ENCODE peak calls at places on chromosomes 16 and 17, in ten cellular contexts. One of them, this sample, is unnamed.

GRCh38 chr17:52170963-52171572 is 12.6 kb upstream of the CA10 start:
- DNase-seq in kidney epithelial cell: no peak
- DNase-seq in pancreas: peak
- DNase-seq in WERI-Rb-1: peak
- DNase-seq in cardiac muscle cell: peak
- DNase-seq in BE2C: peak
- DNase-seq in AG09309: no peak
- DNase-seq in skeletal muscle cell: no peak
- DNase-seq in fibroblast of lung: no peak
- DNase-seq in endothelial cell of umbilical vein: no peak
- DNase-seq in this sample: no peak

GRCh38 chr16:31476305-31477219 is 4.6 kb downstream of the TGFB1I1 start:
- DNase-seq in kidney epithelial cell: no peak
- DNase-seq in pancreas: peak
- DNase-seq in WERI-Rb-1: no peak
- DNase-seq in cardiac muscle cell: no peak
- DNase-seq in BE2C: no peak
- DNase-seq in AG09309: no peak
- DNase-seq in skeletal muscle cell: no peak
- DNase-seq in fibroblast of lung: no peak
- DNase-seq in endothelial cell of umbilical vein: no peak
- DNase-seq in this sample: peak

GRCh38 chr17:34683390-34683789 is 104.0 kb downstream of the TMEM132E start:
- DNase-seq in kidney epithelial cell: no peak
- DNase-seq in pancreas: no peak
- DNase-seq in WERI-Rb-1: no peak
- DNase-seq in cardiac muscle cell: no peak
- DNase-seq in BE2C: no peak
- DNase-seq in AG09309: no peak
- DNase-seq in skeletal muscle cell: no peak
- DNase-seq in fibroblast of lung: no peak
- DNase-seq in endothelial cell of umbilical vein: no peak
- DNase-seq in this sample: no peak

GRCh38 chr16:85491798-85492616 is 121.1 kb upstream of the GSE1 start:
- DNase-seq in kidney epithelial cell: no peak
- DNase-seq in pancreas: peak
- DNase-seq in WERI-Rb-1: no peak
- DNase-seq in cardiac muscle cell: no peak
- DNase-seq in BE2C: no peak
- DNase-seq in AG09309: no peak
- DNase-seq in skeletal muscle cell: no peak
- DNase-seq in fibroblast of lung: peak
- DNase-seq in endothelial cell of umbilical vein: no peak
- DNase-seq in this sample: no peak

GRCh38 chr17:41595585-41595984 is 8.9 kb upstream of the KRT14 start:
- DNase-seq in kidney epithelial cell: no peak
- DNase-seq in pancreas: no peak
- DNase-seq in WERI-Rb-1: no peak
- DNase-seq in cardiac muscle cell: no peak
- DNase-seq in BE2C: no peak
- DNase-seq in AG09309: no peak
- DNase-seq in skeletal muscle cell: no peak
- DNase-seq in fibroblast of lung: no peak
- DNase-seq in endothelial cell of umbilical vein: no peak
- DNase-seq in this sample: no peak

GRCh38 chr17:79485991-79486390 is 124.9 kb downstream of the RBFOX3 start:
- DNase-seq in kidney epithelial cell: no peak
- DNase-seq in pancreas: no peak
- DNase-seq in WERI-Rb-1: no peak
- DNase-seq in cardiac muscle cell: no peak
- DNase-seq in BE2C: no peak
- DNase-seq in AG09309: no peak
- DNase-seq in skeletal muscle cell: no peak
- DNase-seq in fibroblast of lung: no peak
- DNase-seq in endothelial cell of umbilical vein: no peak
- DNase-seq in this sample: no peak

GRCh38 chr17:77035526-77035925 is 105.2 kb upstream of the SEC14L1 start:
- DNase-seq in kidney epithelial cell: no peak
- DNase-seq in pancreas: no peak
- DNase-seq in WERI-Rb-1: no peak
- DNase-seq in cardiac muscle cell: no peak
- DNase-seq in BE2C: no peak
- DNase-seq in AG09309: no peak
- DNase-seq in skeletal muscle cell: no peak
- DNase-seq in fibroblast of lung: no peak
- DNase-seq in endothelial cell of umbilical vein: no peak
- DNase-seq in this sample: no peak

GRCh38 chr16:79653337-79654000 is 52.9 kb upstream of the MAF start:
- DNase-seq in kidney epithelial cell: no peak
- DNase-seq in pancreas: peak
- DNase-seq in WERI-Rb-1: no peak
- DNase-seq in cardiac muscle cell: peak
- DNase-seq in BE2C: no peak
- DNase-seq in AG09309: no peak
- DNase-seq in skeletal muscle cell: no peak
- DNase-seq in fibroblast of lung: peak
- DNase-seq in endothelial cell of umbilical vein: no peak
- DNase-seq in this sample: no peak

GRCh38 chr17:4006165-4006589 is 41.9 kb upstream of the ATP2A3 start:
- DNase-seq in kidney epithelial cell: no peak
- DNase-seq in pancreas: no peak
- DNase-seq in WERI-Rb-1: no peak
- DNase-seq in cardiac muscle cell: no peak
- DNase-seq in BE2C: no peak
- DNase-seq in AG09309: no peak
- DNase-seq in skeletal muscle cell: no peak
- DNase-seq in fibroblast of lung: no peak
- DNase-seq in endothelial cell of umbilical vein: no peak
- DNase-seq in this sample: no peak

GRCh38 chr17:4003501-4004421 is 39.5 kb upstream of the ATP2A3 start:
- DNase-seq in kidney epithelial cell: no peak
- DNase-seq in pancreas: no peak
- DNase-seq in WERI-Rb-1: no peak
- DNase-seq in cardiac muscle cell: no peak
- DNase-seq in BE2C: no peak
- DNase-seq in AG09309: no peak
- DNase-seq in skeletal muscle cell: no peak
- DNase-seq in fibroblast of lung: peak
- DNase-seq in endothelial cell of umbilical vein: no peak
- DNase-seq in this sample: no peak

GRCh38 chr17:4003131-4003500 is 38.9 kb upstream of the ATP2A3 start:
- DNase-seq in kidney epithelial cell: no peak
- DNase-seq in pancreas: no peak
- DNase-seq in WERI-Rb-1: no peak
- DNase-seq in cardiac muscle cell: no peak
- DNase-seq in BE2C: no peak
- DNase-seq in AG09309: no peak
- DNase-seq in skeletal muscle cell: no peak
- DNase-seq in fibroblast of lung: no peak
- DNase-seq in endothelial cell of umbilical vein: no peak
- DNase-seq in this sample: no peak

GRCh38 chr17:4005296-4006164 is 41.3 kb upstream of the ATP2A3 start:
- DNase-seq in kidney epithelial cell: no peak
- DNase-seq in pancreas: no peak
- DNase-seq in WERI-Rb-1: no peak
- DNase-seq in cardiac muscle cell: no peak
- DNase-seq in BE2C: no peak
- DNase-seq in AG09309: no peak
- DNase-seq in skeletal muscle cell: no peak
- DNase-seq in fibroblast of lung: no peak
- DNase-seq in endothelial cell of umbilical vein: no peak
- DNase-seq in this sample: no peak

DNA sequence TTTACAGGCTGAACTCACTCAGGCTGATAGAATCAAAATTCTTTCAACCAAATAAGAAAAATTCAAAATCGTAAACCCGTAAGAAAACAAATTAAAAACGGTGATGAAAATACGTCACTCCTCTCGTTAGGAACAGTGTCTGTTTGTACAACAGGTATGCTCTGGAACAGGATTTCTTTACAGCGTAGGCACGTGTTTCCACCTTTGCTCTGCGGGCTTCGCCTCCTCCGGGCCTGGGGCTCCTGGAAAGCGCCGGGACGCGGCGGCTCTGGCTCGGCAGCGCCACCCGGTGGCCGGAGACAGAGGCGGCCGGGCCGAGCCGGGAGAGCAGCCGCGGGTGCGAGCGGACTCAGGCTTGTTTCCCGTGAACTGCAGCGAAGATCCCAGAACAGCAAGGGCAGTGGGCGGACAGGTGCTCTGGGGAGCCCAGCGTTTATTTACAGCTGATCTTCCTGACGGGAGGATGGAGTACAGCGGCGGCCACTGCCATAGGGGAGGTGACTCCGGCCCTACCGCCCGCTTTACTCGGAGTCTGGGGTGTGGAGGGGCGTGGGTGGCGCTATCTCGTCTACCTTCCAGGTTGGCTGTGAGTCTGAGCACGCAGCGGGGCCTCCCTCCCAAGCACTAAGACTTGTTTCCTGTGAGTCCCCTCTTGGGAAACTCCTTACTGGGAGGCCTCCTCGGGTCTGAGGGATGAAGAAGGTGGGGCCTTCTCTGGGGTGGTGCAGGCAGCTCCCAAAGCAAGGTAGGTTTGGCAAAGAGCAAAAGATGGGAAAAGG is 40.5 kb upstream of the ATP2A3 start:
- DNase-seq in kidney epithelial cell: no peak
- DNase-seq in pancreas: peak
- DNase-seq in WERI-Rb-1: peak
- DNase-seq in cardiac muscle cell: peak
- DNase-seq in BE2C: peak
- DNase-seq in AG09309: no peak
- DNase-seq in skeletal muscle cell: no peak
- DNase-seq in fibroblast of lung: peak
- DNase-seq in endothelial cell of umbilical vein: peak
- DNase-seq in this sample: peak
- H3K4me3 ChIP-seq in kidney epithelial cell: no peak
- H3K4me3 ChIP-seq in pancreas: no peak
- H3K4me3 ChIP-seq in WERI-Rb-1: no peak
- H3K4me3 ChIP-seq in cardiac muscle cell: no peak
- H3K4me3 ChIP-seq in BE2C: no peak
- H3K4me3 ChIP-seq in AG09309: no peak
- H3K4me3 ChIP-seq in skeletal muscle cell: no peak
- H3K4me3 ChIP-seq in fibroblast of lung: no peak
- H3K4me3 ChIP-seq in endothelial cell of umbilical vein: no peak
- H3K4me3 ChIP-seq in this sample: no peak

GRCh38 chr17:2755941-2756724 is 6.7 kb upstream of the CCDC92B start:
- DNase-seq in kidney epithelial cell: no peak
- DNase-seq in pancreas: peak
- DNase-seq in WERI-Rb-1: no peak
- DNase-seq in cardiac muscle cell: no peak
- DNase-seq in BE2C: no peak
- DNase-seq in AG09309: no peak
- DNase-seq in skeletal muscle cell: no peak
- DNase-seq in fibroblast of lung: no peak
- DNase-seq in endothelial cell of umbilical vein: no peak
- DNase-seq in this sample: no peak
- H3K4me3 ChIP-seq in kidney epithelial cell: no peak
- H3K4me3 ChIP-seq in pancreas: peak
- H3K4me3 ChIP-seq in WERI-Rb-1: no peak
- H3K4me3 ChIP-seq in cardiac muscle cell: peak
- H3K4me3 ChIP-seq in BE2C: no peak
- H3K4me3 ChIP-seq in AG09309: no peak
- H3K4me3 ChIP-seq in skeletal muscle cell: peak
- H3K4me3 ChIP-seq in fibroblast of lung: no peak
- H3K4me3 ChIP-seq in endothelial cell of umbilical vein: no peak
- H3K4me3 ChIP-seq in this sample: no peak

DNA sequence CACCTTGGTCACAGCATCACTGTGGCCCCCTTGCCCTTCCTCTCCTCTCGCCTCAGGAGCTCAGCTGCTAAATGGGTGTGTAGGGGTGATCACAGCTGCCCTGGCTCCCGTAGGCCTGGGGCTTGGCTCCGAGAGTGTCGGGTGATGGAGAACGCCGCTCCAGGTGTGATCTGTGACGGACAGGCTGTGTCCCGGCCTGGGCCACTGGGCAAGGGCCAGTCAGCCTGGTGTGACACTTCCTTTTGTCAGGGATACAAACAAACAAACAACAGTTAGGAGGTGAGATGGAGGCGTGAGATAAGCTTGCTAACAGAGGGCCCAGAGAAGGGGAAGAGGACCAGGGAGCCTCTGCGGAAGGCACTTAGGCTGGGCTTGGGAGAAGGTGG is 2.0 kb downstream of the ADGRG1 start:
- DNase-seq in kidney epithelial cell: no peak
- DNase-seq in pancreas: no peak
- DNase-seq in WERI-Rb-1: no peak
- DNase-seq in cardiac muscle cell: no peak
- DNase-seq in BE2C: no peak
- DNase-seq in AG09309: no peak
- DNase-seq in skeletal muscle cell: no peak
- DNase-seq in fibroblast of lung: no peak
- DNase-seq in endothelial cell of umbilical vein: no peak
- DNase-seq in this sample: no peak
- H3K4me3 ChIP-seq in kidney epithelial cell: no peak
- H3K4me3 ChIP-seq in pancreas: no peak
- H3K4me3 ChIP-seq in WERI-Rb-1: no peak
- H3K4me3 ChIP-seq in cardiac muscle cell: no peak
- H3K4me3 ChIP-seq in BE2C: no peak
- H3K4me3 ChIP-seq in AG09309: no peak
- H3K4me3 ChIP-seq in skeletal muscle cell: no peak
- H3K4me3 ChIP-seq in fibroblast of lung: no peak
- H3K4me3 ChIP-seq in endothelial cell of umbilical vein: no peak
- H3K4me3 ChIP-seq in this sample: no peak

GRCh38 chr16:67394271-67395104 is 1.2 kb upstream of the TPPP3 start:
- DNase-seq in kidney epithelial cell: no peak
- DNase-seq in pancreas: no peak
- DNase-seq in WERI-Rb-1: no peak
- DNase-seq in cardiac muscle cell: no peak
- DNase-seq in BE2C: no peak
- DNase-seq in AG09309: no peak
- DNase-seq in skeletal muscle cell: no peak
- DNase-seq in fibroblast of lung: no peak
- DNase-seq in endothelial cell of umbilical vein: no peak
- DNase-seq in this sample: no peak

GRCh38 chr16:67392301-67393059 is 818 bp downstream of the TPPP3 start:
- DNase-seq in kidney epithelial cell: no peak
- DNase-seq in pancreas: no peak
- DNase-seq in WERI-Rb-1: no peak
- DNase-seq in cardiac muscle cell: no peak
- DNase-seq in BE2C: no peak
- DNase-seq in AG09309: no peak
- DNase-seq in skeletal muscle cell: no peak
- DNase-seq in fibroblast of lung: no peak
- DNase-seq in endothelial cell of umbilical vein: no peak
- DNase-seq in this sample: no peak

GRCh38 chr16:67391424-67392300 is 1.6 kb downstream of the TPPP3 start:
- DNase-seq in kidney epithelial cell: no peak
- DNase-seq in pancreas: no peak
- DNase-seq in WERI-Rb-1: no peak
- DNase-seq in cardiac muscle cell: no peak
- DNase-seq in BE2C: no peak
- DNase-seq in AG09309: no peak
- DNase-seq in skeletal muscle cell: no peak
- DNase-seq in fibroblast of lung: no peak
- DNase-seq in endothelial cell of umbilical vein: no peak
- DNase-seq in this sample: no peak

GRCh38 chr16:67393790-67394270 is 532 bp upstream of the TPPP3 start:
- DNase-seq in kidney epithelial cell: no peak
- DNase-seq in pancreas: no peak
- DNase-seq in WERI-Rb-1: no peak
- DNase-seq in cardiac muscle cell: no peak
- DNase-seq in BE2C: no peak
- DNase-seq in AG09309: no peak
- DNase-seq in skeletal muscle cell: no peak
- DNase-seq in fibroblast of lung: no peak
- DNase-seq in endothelial cell of umbilical vein: no peak
- DNase-seq in this sample: no peak

DNA sequence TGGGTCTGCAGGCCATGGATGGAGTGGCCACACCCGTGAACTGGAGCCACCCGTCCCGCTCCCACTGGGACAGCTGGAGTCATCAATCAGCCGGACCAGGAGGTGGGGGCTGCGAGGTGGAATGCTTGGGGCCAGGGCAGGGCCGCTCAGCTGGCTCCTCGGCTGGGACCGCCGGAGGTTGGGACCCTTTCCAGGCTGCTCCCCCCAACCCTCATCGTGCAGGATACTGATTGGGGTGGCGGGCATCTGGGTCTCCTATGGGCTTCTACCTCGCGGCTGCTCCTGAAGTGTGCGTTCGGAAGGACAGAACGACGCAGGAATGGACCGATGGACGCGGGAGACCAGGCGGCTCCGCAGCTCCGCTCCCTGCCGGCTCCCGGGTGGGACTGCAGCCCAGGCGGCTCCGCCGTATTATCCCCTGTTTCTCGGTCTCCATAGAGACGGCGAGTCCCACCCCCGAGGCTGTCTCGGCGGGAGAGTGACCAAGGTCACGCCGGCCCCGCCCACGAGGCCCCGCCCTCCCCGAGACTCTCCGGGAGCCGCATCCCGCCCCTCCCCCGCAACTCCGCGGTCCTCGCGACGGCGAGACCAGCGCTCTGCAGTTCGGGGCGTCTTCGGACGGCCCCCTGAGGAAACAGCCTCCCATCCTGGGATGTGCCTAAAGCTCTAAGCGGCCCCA is at the start of gene TPPP3:
- DNase-seq in kidney epithelial cell: no peak
- DNase-seq in pancreas: peak
- DNase-seq in WERI-Rb-1: peak
- DNase-seq in cardiac muscle cell: peak
- DNase-seq in BE2C: peak
- DNase-seq in AG09309: no peak
- DNase-seq in skeletal muscle cell: no peak
- DNase-seq in fibroblast of lung: peak
- DNase-seq in endothelial cell of umbilical vein: peak
- DNase-seq in this sample: no peak
- H3K4me3 ChIP-seq in kidney epithelial cell: peak
- H3K4me3 ChIP-seq in pancreas: peak
- H3K4me3 ChIP-seq in WERI-Rb-1: peak
- H3K4me3 ChIP-seq in cardiac muscle cell: peak
- H3K4me3 ChIP-seq in BE2C: peak
- H3K4me3 ChIP-seq in AG09309: peak
- H3K4me3 ChIP-seq in skeletal muscle cell: peak
- H3K4me3 ChIP-seq in fibroblast of lung: peak
- H3K4me3 ChIP-seq in endothelial cell of umbilical vein: peak
- H3K4me3 ChIP-seq in this sample: no peak

This sample was measured in naive thymus-derived CD4-positive, alpha-beta T cell.